ENCODE peak calls at places on chromosomes 12 and 14, in nine cellular contexts. Q is stimulated activated CD8-positive, alpha-beta memory T cell treated with anti-CD3 and anti-CD28 coated beads, Interleukin-15, amount 100 ng/mL, for 4 hours; D is mammary epithelial cell; Z is stimulated activated CD4-positive, alpha-beta T cell treated with anti-CD3 and anti-CD28 coated beads, TNF-alpha, amount 100 ng/mL, for 24 hours; H is activated gamma-delta T cell treated with Interleukin-2 at 50 U/mL for 16 hours; I is NCI-H1436; L is nucleus accumbens; E is activated CD4-positive, alpha-beta T cell treated with anti-CD3 and anti-CD28 coated beads for 48 hours; S is HepG2. O is an unnamed sample.

GRCh38 chr12:111063296-111064026 is 143.1 kb upstream of the MYL2 start:
- DNase-seq in Q (no peak), D (no peak), Z (no peak), H (no peak), I (no peak), L (no peak), E (no peak), S (no peak), O (no peak)

GRCh38 chr12:120321382-120322202 is 6.0 kb downstream of the PLA2G1B start:
- DNase-seq in Q (no peak), D (no peak), Z (no peak), H (no peak), I (no peak), L (no peak), E (no peak), S (peak), O (no peak)

GRCh38 chr12:119749666-119750065 is 81.7 kb downstream of the PRKAB1 start:
- DNase-seq in Q (no peak), D (no peak), Z (no peak), H (no peak), I (no peak), L (no peak), E (no peak), S (no peak), O (no peak)

GRCh38 chr12:121796855-121797751 is 3.6 kb upstream of the RHOF start:
- DNase-seq in Q (no peak), D (peak), Z (no peak), H (no peak), I (peak), L (peak), E (no peak), S (peak), O (peak)

GRCh38 chr12:51879102-51879501 is 8.8 kb upstream of the ANKRD33 start:
- DNase-seq in Q (no peak), D (no peak), Z (no peak), H (no peak), I (no peak), L (no peak), E (no peak), S (no peak), O (no peak)

GRCh38 chr14:71780822-71781221 is 151.4 kb upstream of the RGS6 start:
- DNase-seq in Q (no peak), D (no peak), Z (no peak), H (no peak), I (no peak), L (no peak), E (no peak), S (no peak), O (no peak)

GRCh38 chr12:69239922-69240624 is 704 bp downstream of the CPSF6 start:
- DNase-seq in Q (peak), D (peak), Z (peak), H (peak), I (peak), L (peak), E (peak), S (no peak), O (peak)

GRCh38 chr14:51938137-51938536 is 51.2 kb upstream of the RTRAF start:
- DNase-seq in Q (no peak), D (no peak), Z (no peak), H (no peak), I (no peak), L (no peak), E (no peak), S (no peak), O (no peak)

GRCh38 chr12:109864916-109865315 is 15.4 kb downstream of the GLTP start:
- DNase-seq in Q (no peak), D (peak), Z (no peak), H (no peak), I (no peak), L (no peak), E (no peak), S (no peak), O (no peak)

GRCh38 chr12:128042825-128043224 is 224.1 kb upstream of the TMEM132C start:
- DNase-seq in Q (no peak), D (no peak), Z (no peak), H (no peak), I (no peak), L (no peak), E (no peak), S (no peak), O (no peak)

GRCh38 chr14:24398943-24399801 is at the start of gene NYNRIN:
- DNase-seq in Q (no peak), D (no peak), Z (no peak), H (peak), I (peak), L (no peak), E (peak), S (no peak), O (no peak)

GRCh38 chr12:117885211-117885610 is 83.6 kb downstream of the KSR2 start:
- DNase-seq in Q (no peak), D (no peak), Z (no peak), H (no peak), I (no peak), L (no peak), E (no peak), S (no peak), O (no peak)

GRCh38 chr12:24814379-24815086 is 134.4 kb downstream of the BCAT1 start:
- DNase-seq in Q (no peak), D (no peak), Z (no peak), H (no peak), I (no peak), L (no peak), E (no peak), S (no peak), O (no peak)

GRCh38 chr12:112424126-112424525 is 5.4 kb downstream of the PTPN11 start:
- DNase-seq in Q (no peak), D (no peak), Z (no peak), H (no peak), I (no peak), L (no peak), E (no peak), S (no peak), O (no peak)

GRCh38 chr12:96587691-96588090 is 98.3 kb downstream of the CFAP54 start:
- DNase-seq in Q (no peak), D (peak), Z (no peak), H (no peak), I (no peak), L (no peak), E (no peak), S (no peak), O (peak)

GRCh38 chr14:89912667-89913211 is 41.8 kb downstream of the EFCAB11 start:
- DNase-seq in Q (no peak), D (peak), Z (no peak), H (no peak), I (no peak), L (peak), E (no peak), S (peak), O (peak)

GRCh38 chr12:65958456-65958855 is 134.2 kb downstream of the HMGA2 start:
- DNase-seq in Q (no peak), D (peak), Z (no peak), H (no peak), I (no peak), L (no peak), E (no peak), S (no peak), O (no peak)

GRCh38 chr12:2324375-2324774 is 271.6 kb downstream of the CACNA1C start:
- DNase-seq in Q (no peak), D (no peak), Z (no peak), H (no peak), I (peak), L (no peak), E (no peak), S (no peak), O (no peak)